ENCODE peak calls at places on chromosome 11, in eight cellular contexts. One of them, this sample, is unnamed.

GRCh38 chr11:74380746-74381439 is 17.3 kb downstream of the PGM2L1 start:
- DNase-seq in stimulated activated CD4-positive, alpha-beta T cell treated with anti-CD3 and anti-CD28 coated beads, Interleukin-1b, Interleukin-23, amount 100 ng/mL, for 1 hour: no peak
- DNase-seq in stimulated activated naive CD4-positive, alpha-beta T cell: no peak
- DNase-seq in skeletal muscle cell: no peak
- DNase-seq in H1: no peak
- DNase-seq in brain pericyte: no peak
- DNase-seq in M059J: peak
- DNase-seq in heart right ventricle: no peak
- DNase-seq in this sample: no peak

GRCh38 chr11:14275081-14275480 is 83.9 kb downstream of the RRAS2 start:
- DNase-seq in M059J: peak
- DNase-seq in stimulated activated naive CD4-positive, alpha-beta T cell: no peak
- DNase-seq in brain pericyte: peak
- DNase-seq in skeletal muscle cell: no peak
- DNase-seq in heart right ventricle: no peak
- DNase-seq in H1: no peak
- DNase-seq in stimulated activated CD4-positive, alpha-beta T cell treated with anti-CD3 and anti-CD28 coated beads, Interleukin-1b, Interleukin-23, amount 100 ng/mL, for 1 hour: no peak
- DNase-seq in this sample: peak

GRCh38 chr11:43933608-43934358 is 8.7 kb upstream of the C11orf96 start:
- DNase-seq in brain pericyte: no peak
- DNase-seq in heart right ventricle: no peak
- DNase-seq in skeletal muscle cell: peak
- DNase-seq in H1: no peak
- DNase-seq in stimulated activated naive CD4-positive, alpha-beta T cell: no peak
- DNase-seq in stimulated activated CD4-positive, alpha-beta T cell treated with anti-CD3 and anti-CD28 coated beads, Interleukin-1b, Interleukin-23, amount 100 ng/mL, for 1 hour: no peak
- DNase-seq in M059J: peak
- DNase-seq in this sample: no peak

GRCh38 chr11:112790286-112790685 is 170.9 kb upstream of the NCAM1 start:
- DNase-seq in heart right ventricle: no peak
- DNase-seq in H1: no peak
- DNase-seq in skeletal muscle cell: no peak
- DNase-seq in brain pericyte: no peak
- DNase-seq in stimulated activated CD4-positive, alpha-beta T cell treated with anti-CD3 and anti-CD28 coated beads, Interleukin-1b, Interleukin-23, amount 100 ng/mL, for 1 hour: no peak
- DNase-seq in M059J: no peak
- DNase-seq in stimulated activated naive CD4-positive, alpha-beta T cell: no peak
- DNase-seq in this sample: no peak

GRCh38 chr11:87299041-87299481 is 261.3 kb downstream of the TMEM135 start:
- DNase-seq in stimulated activated CD4-positive, alpha-beta T cell treated with anti-CD3 and anti-CD28 coated beads, Interleukin-1b, Interleukin-23, amount 100 ng/mL, for 1 hour: no peak
- DNase-seq in brain pericyte: no peak
- DNase-seq in H1: no peak
- DNase-seq in skeletal muscle cell: no peak
- DNase-seq in M059J: peak
- DNase-seq in stimulated activated naive CD4-positive, alpha-beta T cell: no peak
- DNase-seq in heart right ventricle: no peak
- DNase-seq in this sample: no peak

GRCh38 chr11:69508974-69509373 is 27.5 kb downstream of the LINC01488 start:
- DNase-seq in H1: no peak
- DNase-seq in stimulated activated naive CD4-positive, alpha-beta T cell: no peak
- DNase-seq in stimulated activated CD4-positive, alpha-beta T cell treated with anti-CD3 and anti-CD28 coated beads, Interleukin-1b, Interleukin-23, amount 100 ng/mL, for 1 hour: no peak
- DNase-seq in M059J: no peak
- DNase-seq in skeletal muscle cell: no peak
- DNase-seq in heart right ventricle: no peak
- DNase-seq in brain pericyte: no peak
- DNase-seq in this sample: no peak

GRCh38 chr11:64799925-64800632 is 2.9 kb downstream of the MAP4K2 start:
- DNase-seq in heart right ventricle: no peak
- DNase-seq in brain pericyte: no peak
- DNase-seq in H1: no peak
- DNase-seq in stimulated activated naive CD4-positive, alpha-beta T cell: no peak
- DNase-seq in skeletal muscle cell: no peak
- DNase-seq in stimulated activated CD4-positive, alpha-beta T cell treated with anti-CD3 and anti-CD28 coated beads, Interleukin-1b, Interleukin-23, amount 100 ng/mL, for 1 hour: no peak
- DNase-seq in M059J: peak
- DNase-seq in this sample: no peak

GRCh38 chr11:77211594-77212251 is 83.7 kb downstream of the MYO7A start:
- DNase-seq in M059J: no peak
- DNase-seq in skeletal muscle cell: no peak
- DNase-seq in H1: no peak
- DNase-seq in heart right ventricle: no peak
- DNase-seq in stimulated activated CD4-positive, alpha-beta T cell treated with anti-CD3 and anti-CD28 coated beads, Interleukin-1b, Interleukin-23, amount 100 ng/mL, for 1 hour: no peak
- DNase-seq in brain pericyte: no peak
- DNase-seq in stimulated activated naive CD4-positive, alpha-beta T cell: no peak
- DNase-seq in this sample: no peak

GRCh38 chr11:108241370-108242037 is 18.6 kb downstream of the ATM start:
- DNase-seq in H1: no peak
- DNase-seq in M059J: no peak
- DNase-seq in heart right ventricle: no peak
- DNase-seq in stimulated activated naive CD4-positive, alpha-beta T cell: no peak
- DNase-seq in stimulated activated CD4-positive, alpha-beta T cell treated with anti-CD3 and anti-CD28 coated beads, Interleukin-1b, Interleukin-23, amount 100 ng/mL, for 1 hour: no peak
- DNase-seq in skeletal muscle cell: no peak
- DNase-seq in brain pericyte: no peak
- DNase-seq in this sample: no peak

GRCh38 chr11:130476200-130476921 is 27.9 kb downstream of the ADAMTS15 start:
- DNase-seq in skeletal muscle cell: no peak
- DNase-seq in M059J: peak
- DNase-seq in stimulated activated CD4-positive, alpha-beta T cell treated with anti-CD3 and anti-CD28 coated beads, Interleukin-1b, Interleukin-23, amount 100 ng/mL, for 1 hour: no peak
- DNase-seq in heart right ventricle: peak
- DNase-seq in stimulated activated naive CD4-positive, alpha-beta T cell: no peak
- DNase-seq in brain pericyte: no peak
- DNase-seq in H1: no peak
- DNase-seq in this sample: no peak

GRCh38 chr11:66316849-66317251 is at the start of gene CD248:
- DNase-seq in M059J: no peak
- DNase-seq in stimulated activated naive CD4-positive, alpha-beta T cell: peak
- DNase-seq in brain pericyte: no peak
- DNase-seq in stimulated activated CD4-positive, alpha-beta T cell treated with anti-CD3 and anti-CD28 coated beads, Interleukin-1b, Interleukin-23, amount 100 ng/mL, for 1 hour: no peak
- DNase-seq in skeletal muscle cell: peak
- DNase-seq in H1: no peak
- DNase-seq in heart right ventricle: peak
- DNase-seq in this sample: no peak

This sample was measured in AG04449.